ENCODE peak calls at places on chromosomes 3 and 15, in five cellular contexts. I, T, V, Z and Y are unnamed samples.

GRCh38 chr3:61687663-61688306 is 126.4 kb downstream of the PTPRG start:
- DNase-seq in I (no peak), T (no peak), V (no peak), Z (no peak), Y (no peak)

GRCh38 chr15:31163769-31164572 is 62.4 kb upstream of the TRPM1 start:
- DNase-seq in I (peak; percentile 6), T (no peak), V (no peak), Z (no peak), Y (no peak)

GRCh38 chr3:194058189-194058571 is 77.8 kb upstream of the HES1 start:
- DNase-seq in I (peak; percentile 51), T (peak; percentile 74), V (no peak), Z (no peak), Y (peak; percentile 43)

GRCh38 chr3:55870576-55870975 is 383.5 kb upstream of the WNT5A start:
- DNase-seq in I (no peak), T (no peak), V (no peak), Z (peak; percentile 22), Y (no peak)

GRCh38 chr3:59262076-59262498 is 212.3 kb upstream of the CFAP20DC start:
- DNase-seq in I (no peak), T (no peak), V (no peak), Z (no peak), Y (no peak)

GRCh38 chr3:125207949-125208568 is 4.5 kb downstream of the SLC12A8 start:
- DNase-seq in I (no peak), T (no peak), V (no peak), Z (no peak), Y (no peak)

GRCh38 chr3:157089455-157090221 is 70.3 kb downstream of the CCNL1 start:
- DNase-seq in I (peak; percentile 46), T (peak; percentile 30), V (no peak), Z (no peak), Y (no peak)

GRCh38 chr3:139758654-139759291 is 81.0 kb upstream of the NMNAT3 start:
- DNase-seq in I (peak; percentile 92), T (peak; percentile 89), V (no peak), Z (no peak), Y (no peak)

GRCh38 chr3:94423566-94423965 is 360.7 kb downstream of the NSUN3 start:
- DNase-seq in I (peak; percentile 44), T (peak; percentile 31), V (no peak), Z (no peak), Y (no peak)

GRCh38 chr3:170081079-170081741 is 43.4 kb downstream of the GPR160 start:
- DNase-seq in I (peak; percentile 69), T (no peak), V (no peak), Z (no peak), Y (no peak)

GRCh38 chr3:131421957-131422498 is 40.5 kb downstream of the NUDT16 start:
- DNase-seq in I (peak; percentile 22), T (no peak), V (no peak), Z (no peak), Y (no peak)

GRCh38 chr15:99414755-99415731 is 150.7 kb upstream of the MEF2A start:
- DNase-seq in I (no peak), T (no peak), V (no peak), Z (no peak), Y (no peak)

GRCh38 chr15:33154366-33155166 is 39.9 kb downstream of the FMN1 start:
- DNase-seq in I (peak; percentile 90), T (peak; percentile 58), V (no peak), Z (no peak), Y (no peak)

GRCh38 chr3:107199962-107200465 is 177.2 kb upstream of the CCDC54 start:
- DNase-seq in I (no peak), T (no peak), V (no peak), Z (no peak), Y (no peak)

GRCh38 chr15:32060706-32061105 is 30.4 kb downstream of the CHRNA7 start:
- DNase-seq in I (no peak), T (no peak), V (no peak), Z (no peak), Y (no peak)

GRCh38 chr3:117903226-117903625 is 1131.4 kb downstream of the IGSF11 start:
- DNase-seq in I (peak; percentile 74), T (peak; percentile 39), V (no peak), Z (no peak), Y (no peak)

GRCh38 chr3:143037867-143038266 is 36.5 kb downstream of the U2SURP start:
- DNase-seq in I (no peak), T (no peak), V (no peak), Z (no peak), Y (no peak)

GRCh38 chr3:41863024-41863423 is 98.9 kb downstream of the ULK4 start:
- DNase-seq in I (no peak), T (no peak), V (no peak), Z (no peak), Y (no peak)

GRCh38 chr3:111723293-111723963 is 128.3 kb upstream of the ZBED2 start:
- DNase-seq in I (peak; percentile 97), T (peak; percentile 93), V (no peak), Z (peak; percentile 78), Y (no peak)

GRCh38 chr3:126835472-126836219 is 131.6 kb downstream of the CHCHD6 start:
- DNase-seq in I (peak; percentile 67), T (peak; percentile 74), V (no peak), Z (no peak), Y (no peak)

GRCh38 chr15:73344051-73344450 is 24.7 kb downstream of the HCN4 start:
- DNase-seq in I (peak; percentile 13), T (peak; percentile 19), V (no peak), Z (no peak), Y (no peak)

GRCh38 chr15:101455291-101455916 is 34.1 kb downstream of the PCSK6 start:
- DNase-seq in I (peak; percentile 93), T (no peak), V (no peak), Z (peak; percentile 13), Y (peak; percentile 73)

GRCh38 chr3:55505776-55506175 is 18.7 kb upstream of the WNT5A start:
- DNase-seq in I (no peak), T (no peak), V (no peak), Z (no peak), Y (no peak)

GRCh38 chr3:53328750-53329149 is 18.6 kb downstream of the DCP1A start:
- DNase-seq in I (no peak), T (peak; percentile 64), V (no peak), Z (no peak), Y (no peak)

GRCh38 chr3:113736548-113737089 is 9.4 kb downstream of the NAA50 start:
- DNase-seq in I (peak; percentile 74), T (peak; percentile 65), V (no peak), Z (peak; percentile 39), Y (peak; percentile 96)

GRCh38 chr15:71111950-71112349 is 3.3 kb upstream of the THSD4 start:
- DNase-seq in I (peak; percentile 49), T (no peak), V (no peak), Z (no peak), Y (no peak)

GRCh38 chr3:80190051-80190450 is 422.3 kb upstream of the ROBO1 start:
- DNase-seq in I (peak; percentile 1), T (peak; percentile 90), V (no peak), Z (no peak), Y (no peak)

GRCh38 chr3:11001020-11001657 is 8.6 kb downstream of the SLC6A1 start:
- DNase-seq in I (no peak), T (no peak), V (no peak), Z (peak; percentile 15), Y (no peak)

GRCh38 chr15:82100116-82100795 is 54.4 kb upstream of the MEX3B start:
- DNase-seq in I (peak; percentile 74), T (peak; percentile 68), V (no peak), Z (no peak), Y (no peak)

GRCh38 chr15:72285927-72286516 is 13.7 kb upstream of the PARP6 start:
- DNase-seq in I (peak; percentile 46), T (no peak), V (peak; percentile 20), Z (no peak), Y (peak; percentile 76)

GRCh38 chr15:48493084-48493762 is 152.3 kb downstream of the FBN1 start:
- DNase-seq in I (peak; percentile 97), T (peak; percentile 91), V (no peak), Z (no peak), Y (no peak)

GRCh38 chr3:115071611-115072010 is 75.5 kb downstream of the ZBTB20 start:
- DNase-seq in I (peak; percentile 87), T (peak; percentile 41), V (no peak), Z (no peak), Y (no peak)

GRCh38 chr15:98382139-98382538 is 266.2 kb upstream of the IGF1R start:
- DNase-seq in I (no peak), T (no peak), V (no peak), Z (no peak), Y (no peak)

GRCh38 chr3:99012051-99012450 is 110.6 kb upstream of the DCBLD2 start:
- DNase-seq in I (peak; percentile 29), T (peak; percentile 47), V (no peak), Z (no peak), Y (no peak)

GRCh38 chr3:40573985-40574384 is 49.2 kb downstream of the ZNF621 start:
- DNase-seq in I (no peak), T (no peak), V (no peak), Z (no peak), Y (no peak)

GRCh38 chr3:132695422-132695821 is 26.8 kb downstream of the NPHP3 start:
- DNase-seq in I (no peak), T (peak; percentile 4), V (no peak), Z (no peak), Y (no peak)

GRCh38 chr3:183210862-183211341 is 42.2 kb upstream of the B3GNT5 start:
- DNase-seq in I (no peak), T (no peak), V (no peak), Z (no peak), Y (peak; percentile 81)